ENCODE peak calls at places on chromosomes 4 and X, in seven cellular contexts. One of them, this sample, is unnamed.

GRCh38 chr4:56086073-56086521 is 137.4 kb downstream of the CEP135 start:
- DNase-seq in stimulated activated CD8-positive, alpha-beta memory T cell treated with anti-CD3 and anti-CD28 coated beads, Interleukin-4, amount 100 ng/mL, for 24 hours: no peak
- DNase-seq in SJSA1: no peak
- DNase-seq in left lung: no peak
- DNase-seq in GM06990: no peak
- DNase-seq in nucleus accumbens: no peak
- DNase-seq in fibroblast of mammary gland: peak; percentile 2
- DNase-seq in this sample: no peak

GRCh38 chrX:21004835-21005234 is 369.4 kb upstream of the CNKSR2 start:
- DNase-seq in stimulated activated CD8-positive, alpha-beta memory T cell treated with anti-CD3 and anti-CD28 coated beads, Interleukin-4, amount 100 ng/mL, for 24 hours: no peak
- DNase-seq in SJSA1: no peak
- DNase-seq in left lung: no peak
- DNase-seq in GM06990: no peak
- DNase-seq in nucleus accumbens: no peak
- DNase-seq in fibroblast of mammary gland: peak; percentile 51
- DNase-seq in this sample: peak; percentile 55

GRCh38 chr4:8007581-8007980 is 67.9 kb upstream of the AFAP1 start:
- DNase-seq in stimulated activated CD8-positive, alpha-beta memory T cell treated with anti-CD3 and anti-CD28 coated beads, Interleukin-4, amount 100 ng/mL, for 24 hours: no peak
- DNase-seq in SJSA1: no peak
- DNase-seq in left lung: no peak
- DNase-seq in GM06990: no peak
- DNase-seq in nucleus accumbens: no peak
- DNase-seq in fibroblast of mammary gland: no peak
- DNase-seq in this sample: no peak

GRCh38 chr4:158033416-158033863 is 139.4 kb downstream of the GASK1B start:
- DNase-seq in stimulated activated CD8-positive, alpha-beta memory T cell treated with anti-CD3 and anti-CD28 coated beads, Interleukin-4, amount 100 ng/mL, for 24 hours: no peak
- DNase-seq in SJSA1: no peak
- DNase-seq in left lung: no peak
- DNase-seq in GM06990: no peak
- DNase-seq in nucleus accumbens: no peak
- DNase-seq in fibroblast of mammary gland: peak; percentile 75
- DNase-seq in this sample: no peak

GRCh38 chrX:134624046-134624430 is 34.2 kb downstream of the PLAC1 start:
- DNase-seq in stimulated activated CD8-positive, alpha-beta memory T cell treated with anti-CD3 and anti-CD28 coated beads, Interleukin-4, amount 100 ng/mL, for 24 hours: no peak
- DNase-seq in SJSA1: no peak
- DNase-seq in left lung: no peak
- DNase-seq in GM06990: no peak
- DNase-seq in nucleus accumbens: no peak
- DNase-seq in fibroblast of mammary gland: no peak
- DNase-seq in this sample: no peak

GRCh38 chr4:37392540-37393255 is 148.2 kb downstream of the NWD2 start:
- DNase-seq in stimulated activated CD8-positive, alpha-beta memory T cell treated with anti-CD3 and anti-CD28 coated beads, Interleukin-4, amount 100 ng/mL, for 24 hours: no peak
- DNase-seq in SJSA1: no peak
- DNase-seq in left lung: peak; percentile 57
- DNase-seq in GM06990: no peak
- DNase-seq in nucleus accumbens: peak; percentile 80
- DNase-seq in fibroblast of mammary gland: no peak
- DNase-seq in this sample: no peak

GRCh38 chr4:112923514-112923913 is 125.9 kb upstream of the ANK2 start:
- DNase-seq in stimulated activated CD8-positive, alpha-beta memory T cell treated with anti-CD3 and anti-CD28 coated beads, Interleukin-4, amount 100 ng/mL, for 24 hours: no peak
- DNase-seq in SJSA1: no peak
- DNase-seq in left lung: no peak
- DNase-seq in GM06990: no peak
- DNase-seq in nucleus accumbens: no peak
- DNase-seq in fibroblast of mammary gland: no peak
- DNase-seq in this sample: no peak

GRCh38 chr4:128846063-128846462 is 36.6 kb downstream of the JADE1 start:
- DNase-seq in stimulated activated CD8-positive, alpha-beta memory T cell treated with anti-CD3 and anti-CD28 coated beads, Interleukin-4, amount 100 ng/mL, for 24 hours: no peak
- DNase-seq in SJSA1: no peak
- DNase-seq in left lung: no peak
- DNase-seq in GM06990: no peak
- DNase-seq in nucleus accumbens: no peak
- DNase-seq in fibroblast of mammary gland: no peak
- DNase-seq in this sample: no peak

GRCh38 chrX:103183912-103184311 is 31.0 kb upstream of the BEX4 start:
- DNase-seq in stimulated activated CD8-positive, alpha-beta memory T cell treated with anti-CD3 and anti-CD28 coated beads, Interleukin-4, amount 100 ng/mL, for 24 hours: no peak
- DNase-seq in SJSA1: no peak
- DNase-seq in left lung: no peak
- DNase-seq in GM06990: no peak
- DNase-seq in nucleus accumbens: no peak
- DNase-seq in fibroblast of mammary gland: no peak
- DNase-seq in this sample: no peak

GRCh38 chrX:105226499-105226898 is 6.0 kb upstream of the TEX13A start:
- DNase-seq in stimulated activated CD8-positive, alpha-beta memory T cell treated with anti-CD3 and anti-CD28 coated beads, Interleukin-4, amount 100 ng/mL, for 24 hours: no peak
- DNase-seq in SJSA1: no peak
- DNase-seq in left lung: no peak
- DNase-seq in GM06990: no peak
- DNase-seq in nucleus accumbens: no peak
- DNase-seq in fibroblast of mammary gland: no peak
- DNase-seq in this sample: no peak

GRCh38 chr4:40055379-40055872 is 1.2 kb upstream of the N4BP2 start:
- DNase-seq in stimulated activated CD8-positive, alpha-beta memory T cell treated with anti-CD3 and anti-CD28 coated beads, Interleukin-4, amount 100 ng/mL, for 24 hours: peak; percentile 12
- DNase-seq in SJSA1: no peak
- DNase-seq in left lung: no peak
- DNase-seq in GM06990: no peak
- DNase-seq in nucleus accumbens: no peak
- DNase-seq in fibroblast of mammary gland: no peak
- DNase-seq in this sample: no peak

GRCh38 chr4:71882113-71882512 is 98.2 kb upstream of the GC start:
- DNase-seq in stimulated activated CD8-positive, alpha-beta memory T cell treated with anti-CD3 and anti-CD28 coated beads, Interleukin-4, amount 100 ng/mL, for 24 hours: no peak
- DNase-seq in SJSA1: no peak
- DNase-seq in left lung: no peak
- DNase-seq in GM06990: no peak
- DNase-seq in nucleus accumbens: no peak
- DNase-seq in fibroblast of mammary gland: no peak
- DNase-seq in this sample: no peak

GRCh38 chrX:12722314-12722713 is 68.9 kb upstream of the PRPS2 start:
- DNase-seq in stimulated activated CD8-positive, alpha-beta memory T cell treated with anti-CD3 and anti-CD28 coated beads, Interleukin-4, amount 100 ng/mL, for 24 hours: no peak
- DNase-seq in SJSA1: no peak
- DNase-seq in left lung: no peak
- DNase-seq in GM06990: no peak
- DNase-seq in nucleus accumbens: no peak
- DNase-seq in fibroblast of mammary gland: no peak
- DNase-seq in this sample: no peak

GRCh38 chrX:120761810-120762209 is 113.9 kb downstream of the CT47B1 start:
- DNase-seq in stimulated activated CD8-positive, alpha-beta memory T cell treated with anti-CD3 and anti-CD28 coated beads, Interleukin-4, amount 100 ng/mL, for 24 hours: no peak
- DNase-seq in SJSA1: no peak
- DNase-seq in left lung: no peak
- DNase-seq in GM06990: no peak
- DNase-seq in nucleus accumbens: no peak
- DNase-seq in fibroblast of mammary gland: peak; percentile 93
- DNase-seq in this sample: no peak

GRCh38 chrX:134849390-134849789 is 141.4 kb upstream of the SMIM10 start:
- DNase-seq in stimulated activated CD8-positive, alpha-beta memory T cell treated with anti-CD3 and anti-CD28 coated beads, Interleukin-4, amount 100 ng/mL, for 24 hours: no peak
- DNase-seq in SJSA1: no peak
- DNase-seq in left lung: no peak
- DNase-seq in GM06990: no peak
- DNase-seq in nucleus accumbens: no peak
- DNase-seq in fibroblast of mammary gland: peak; percentile 51
- DNase-seq in this sample: peak; percentile 30

GRCh38 chr4:109559625-109559982 is 442 bp upstream of the MCUB start:
- DNase-seq in stimulated activated CD8-positive, alpha-beta memory T cell treated with anti-CD3 and anti-CD28 coated beads, Interleukin-4, amount 100 ng/mL, for 24 hours: peak; percentile 16
- DNase-seq in SJSA1: peak; percentile 49
- DNase-seq in left lung: peak; percentile 40
- DNase-seq in GM06990: no peak
- DNase-seq in nucleus accumbens: peak; percentile 20
- DNase-seq in fibroblast of mammary gland: no peak
- DNase-seq in this sample: no peak

GRCh38 chr4:89788243-89789072 is 48.5 kb downstream of the SNCA start:
- DNase-seq in stimulated activated CD8-positive, alpha-beta memory T cell treated with anti-CD3 and anti-CD28 coated beads, Interleukin-4, amount 100 ng/mL, for 24 hours: no peak
- DNase-seq in SJSA1: no peak
- DNase-seq in left lung: no peak
- DNase-seq in GM06990: no peak
- DNase-seq in nucleus accumbens: no peak
- DNase-seq in fibroblast of mammary gland: peak; percentile 22
- DNase-seq in this sample: no peak

GRCh38 chr4:5940470-5941203 is 47.8 kb upstream of the CRMP1 start:
- DNase-seq in stimulated activated CD8-positive, alpha-beta memory T cell treated with anti-CD3 and anti-CD28 coated beads, Interleukin-4, amount 100 ng/mL, for 24 hours: no peak
- DNase-seq in SJSA1: no peak
- DNase-seq in left lung: no peak
- DNase-seq in GM06990: no peak
- DNase-seq in nucleus accumbens: no peak
- DNase-seq in fibroblast of mammary gland: peak; percentile 15
- DNase-seq in this sample: peak; percentile 11

GRCh38 chrX:1468250-1468772 is 15.6 kb upstream of the ASMTL start:
- DNase-seq in stimulated activated CD8-positive, alpha-beta memory T cell treated with anti-CD3 and anti-CD28 coated beads, Interleukin-4, amount 100 ng/mL, for 24 hours: peak; percentile 64
- DNase-seq in SJSA1: peak; percentile 88
- DNase-seq in left lung: peak; percentile 35
- DNase-seq in GM06990: peak; percentile 89
- DNase-seq in nucleus accumbens: no peak
- DNase-seq in fibroblast of mammary gland: peak; percentile 27
- DNase-seq in this sample: peak; percentile 77

GRCh38 chrX:71669492-71669891 is 2.1 kb downstream of the LOC101059915 start:
- DNase-seq in stimulated activated CD8-positive, alpha-beta memory T cell treated with anti-CD3 and anti-CD28 coated beads, Interleukin-4, amount 100 ng/mL, for 24 hours: no peak
- DNase-seq in SJSA1: peak; percentile 17
- DNase-seq in left lung: peak; percentile 26
- DNase-seq in GM06990: no peak
- DNase-seq in nucleus accumbens: no peak
- DNase-seq in fibroblast of mammary gland: no peak
- DNase-seq in this sample: no peak

GRCh38 chr4:128130621-128131020 is 69.5 kb downstream of the LARP1B start:
- DNase-seq in stimulated activated CD8-positive, alpha-beta memory T cell treated with anti-CD3 and anti-CD28 coated beads, Interleukin-4, amount 100 ng/mL, for 24 hours: no peak
- DNase-seq in SJSA1: no peak
- DNase-seq in left lung: no peak
- DNase-seq in GM06990: no peak
- DNase-seq in nucleus accumbens: no peak
- DNase-seq in fibroblast of mammary gland: no peak
- DNase-seq in this sample: no peak

GRCh38 chr4:108743021-108743420 is 19.8 kb downstream of the ETNPPL start:
- DNase-seq in stimulated activated CD8-positive, alpha-beta memory T cell treated with anti-CD3 and anti-CD28 coated beads, Interleukin-4, amount 100 ng/mL, for 24 hours: no peak
- DNase-seq in SJSA1: no peak
- DNase-seq in left lung: no peak
- DNase-seq in GM06990: no peak
- DNase-seq in nucleus accumbens: peak; percentile 44
- DNase-seq in fibroblast of mammary gland: no peak
- DNase-seq in this sample: no peak

This sample was measured in LHCN-M2.